ENCODE peak calls at places on chromosomes 7 and 10, in six cellular contexts. I is GM12878, U is hepatocyte, D is left ventricle myocardium inferior, G is A549, Z is tibial artery. V is an unnamed sample. For H3K4me1, the result is how much of the 10 kb centered on the place peaks cover.

GRCh38 chr10:121734517-121735137 is 136.4 kb upstream of the FGFR2 start:
- DNase-seq in D (no peak), I (no peak), G (peak), Z (no peak), U (peak), V (no peak)

GRCh38 chr7:25864943-25865633 is 286.9 kb upstream of the NFE2L3 start:
- DNase-seq in I (no peak), G (no peak), Z (no peak), D (no peak), U (no peak), V (no peak)

GRCh38 chr10:125129076-125129458 is 31.3 kb downstream of the CTBP2 start:
- DNase-seq in U (no peak), I (no peak), Z (no peak), G (no peak), D (no peak), V (no peak)

GRCh38 chr7:47441796-47442744 is 139.8 kb downstream of the TNS3 start:
- DNase-seq in D (no peak), Z (no peak), G (no peak), I (no peak), U (no peak), V (peak)

GRCh38 chr10:89632824-89633223 is 12.2 kb downstream of the PANK1 start:
- DNase-seq in I (no peak), D (no peak), Z (no peak), U (no peak), G (no peak), V (no peak)

GRCh38 chr7:1283337-1283736 is 50.7 kb downstream of the UNCX start:
- DNase-seq in G (no peak), Z (no peak), I (no peak), U (no peak), D (no peak), V (no peak)

GRCh38 chr7:81624021-81624630 is 145.7 kb downstream of the HGF start:
- DNase-seq in G (no peak), U (no peak), D (no peak), I (no peak), Z (no peak), V (no peak)

GRCh38 chr10:63929826-63930467 is 408.7 kb downstream of the REEP3 start:
- DNase-seq in I (no peak), G (no peak), U (peak), D (no peak), Z (no peak), V (no peak)

GRCh38 chr7:149883049-149883439 is 9.3 kb downstream of the ATP6V0E2 start:
- DNase-seq in G (no peak), Z (no peak), U (no peak), D (no peak), I (no peak), V (no peak)

GRCh38 chr7:26368542-26368941 is 76.9 kb downstream of the SNX10 start:
- DNase-seq in Z (no peak), I (no peak), U (no peak), G (no peak), D (no peak), V (no peak)

GRCh38 chr10:103854687-103855423 is 521 bp downstream of the SH3PXD2A start:
- DNase-seq in D (peak), I (no peak), U (peak), G (peak), Z (no peak), V (no peak)

GRCh38 chr10:103854265-103854686 is 1.1 kb downstream of the SH3PXD2A start:
- DNase-seq in Z (no peak), U (peak), G (no peak), I (no peak), D (no peak), V (no peak)

GRCh38 chr10:103856497-103857175 is 1.3 kb upstream of the SH3PXD2A start:
- DNase-seq in Z (no peak), I (no peak), U (no peak), D (no peak), G (no peak), V (no peak)

GRCh38 chr10:103855852-103856496 is 598 bp upstream of the SH3PXD2A start:
- DNase-seq in G (no peak), I (no peak), U (no peak), D (no peak), Z (no peak), V (no peak)

DNA sequence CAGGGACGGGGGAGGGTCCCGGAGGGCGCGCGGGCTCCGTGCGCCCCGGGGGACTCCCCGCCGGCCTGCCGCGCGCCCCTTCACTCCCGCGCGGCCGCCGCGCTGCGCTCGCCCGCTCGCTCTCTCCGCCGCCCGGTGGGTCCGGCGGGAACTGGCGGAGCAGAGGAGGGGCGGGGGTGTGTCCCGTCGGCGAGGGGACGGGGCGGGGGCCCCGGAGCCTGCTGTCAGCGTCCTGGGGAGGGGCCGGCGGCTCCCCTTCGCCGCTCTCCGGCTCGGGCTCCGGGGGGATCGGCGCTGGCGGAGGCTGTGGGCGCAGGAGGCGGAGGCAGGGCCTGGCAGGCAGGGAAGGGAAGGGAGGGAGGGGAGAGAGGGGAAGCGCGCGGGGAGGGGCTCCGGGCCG is at the start of gene SH3PXD2A:
- DNase-seq in U (peak), Z (no peak), D (peak), G (peak), I (no peak), V (peak)
- H3K4me3 ChIP-seq in U (peak), Z (peak), D (peak), G (peak), I (no peak), V (peak)

DNA sequence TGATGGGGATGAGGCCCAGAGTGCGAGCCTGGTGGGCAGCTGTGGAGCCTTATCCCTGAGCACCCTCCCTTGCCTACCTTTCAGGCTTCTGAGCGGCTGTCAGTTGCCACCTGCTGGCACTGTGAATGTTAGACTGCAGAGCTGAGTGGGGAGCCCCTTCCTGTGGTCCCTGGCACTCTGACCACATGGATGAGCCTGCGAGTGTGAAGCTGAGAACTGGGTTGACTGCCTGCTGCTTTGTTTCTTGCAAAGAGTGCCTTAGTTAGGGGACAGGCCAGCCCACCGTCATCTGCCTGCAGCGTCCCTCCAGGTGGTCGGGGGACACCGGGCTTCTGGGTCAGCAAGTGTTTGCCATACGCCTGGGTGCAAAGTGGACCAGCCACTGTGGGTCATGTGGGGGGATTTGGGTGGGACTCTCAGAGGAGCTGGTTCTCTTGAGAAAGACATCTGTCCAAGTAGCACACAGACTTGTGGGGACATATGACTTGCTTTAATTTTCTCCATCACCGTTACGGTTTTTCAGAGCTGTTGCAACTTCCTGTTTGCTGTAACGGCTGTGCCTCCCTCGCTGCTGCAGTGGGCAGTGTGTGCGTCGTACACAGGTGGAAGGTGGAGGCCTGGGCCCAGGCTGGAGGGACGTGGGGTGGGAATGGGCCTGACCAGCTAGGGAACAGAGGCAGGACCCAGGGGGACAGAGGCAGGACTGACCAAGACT is 13.7 kb downstream of the INPP5A start:
- DNase-seq in I (no peak), U (no peak), D (no peak), Z (no peak), G (no peak), V (peak)
- H3K4me1 ChIP-seq in I (under half), U (under half), D (half or more), Z (under half), G (under half), V (under half)

GRCh38 chr10:22244001-22244400 is 26.2 kb upstream of the EBLN1 start:
- DNase-seq in I (no peak), Z (no peak), U (no peak), G (no peak), D (no peak), V (no peak)
- TF ChIP-seq CTCF in I (no peak), Z (no peak), U (no peak), G (peak), D (no peak), V (peak)

GRCh38 chr10:117216028-117216427 is 18.7 kb downstream of the KCNK18 start:
- DNase-seq in I (no peak), U (no peak), G (no peak), Z (no peak), D (no peak), V (no peak)
- H3K4me3 ChIP-seq in I (no peak), U (no peak), G (peak), Z (no peak), D (peak), V (no peak)

DNA sequence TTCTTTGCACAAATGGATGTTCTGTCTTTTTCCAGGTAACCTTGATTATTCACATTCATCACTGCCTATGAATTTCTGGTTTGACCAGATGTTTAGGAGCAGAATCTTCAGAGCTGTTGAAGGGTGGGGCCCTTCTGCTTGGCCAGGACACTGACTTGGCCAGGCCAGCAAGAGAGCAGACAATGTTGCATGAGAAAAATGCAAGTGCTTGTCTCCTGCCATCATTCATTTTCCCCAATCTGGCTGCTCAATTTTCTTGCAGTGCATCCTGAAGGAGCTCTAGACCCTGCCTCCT is 1.6 kb upstream of the BLNK start:
- DNase-seq in D (no peak), Z (no peak), U (no peak), G (no peak), I (no peak), V (no peak)
- H3K4me1 ChIP-seq in D (under half), Z (under half), U (under half), G (under half), I (under half), V (under half)